ENCODE peak calls at places on chromosomes 16 and 17, in seven cellular contexts. V, E, A, M, I, Q and X are unnamed samples.

GRCh38 chr17:15965510-15965909 is 20.6 kb downstream of the ADORA2B start:
- DNase-seq in V (no peak), E (no peak), A (no peak), M (no peak), I (no peak), Q (no peak), X (no peak)

GRCh38 chr17:48636177-48637018 is 10.2 kb upstream of the HOXB9 start:
- DNase-seq in V (no peak), E (peak), A (peak), M (no peak), I (no peak), Q (peak), X (peak)

GRCh38 chr17:51238253-51238887 is 21.5 kb downstream of the MBTD1 start:
- DNase-seq in V (no peak), E (no peak), A (no peak), M (no peak), I (no peak), Q (no peak), X (no peak)

GRCh38 chr17:68324654-68325336 is 33.5 kb downstream of the ARSG start:
- DNase-seq in V (no peak), E (no peak), A (no peak), M (no peak), I (no peak), Q (no peak), X (no peak)

GRCh38 chr17:56592487-56593072 is 919 bp upstream of the NOG start:
- DNase-seq in V (no peak), E (peak), A (peak), M (no peak), I (peak), Q (peak), X (peak)

GRCh38 chr17:29838961-29839360 is 91.1 kb downstream of the SSH2 start:
- DNase-seq in V (no peak), E (peak), A (no peak), M (peak), I (no peak), Q (no peak), X (no peak)

GRCh38 chr17:28524476-28525415 is 18.6 kb downstream of the FOXN1 start:
- DNase-seq in V (peak), E (peak), A (peak), M (peak), I (no peak), Q (no peak), X (peak)

GRCh38 chr17:77120866-77121265 is 19.9 kb upstream of the SEC14L1 start:
- DNase-seq in V (no peak), E (peak), A (no peak), M (no peak), I (no peak), Q (no peak), X (no peak)

GRCh38 chr16:89048087-89048729 is 45.4 kb upstream of the ACSF3 start:
- DNase-seq in V (no peak), E (no peak), A (no peak), M (no peak), I (no peak), Q (peak), X (no peak)

GRCh38 chr16:68902376-68903345 is 59.3 kb downstream of the TANGO6 start:
- DNase-seq in V (no peak), E (peak), A (peak), M (peak), I (no peak), Q (no peak), X (peak)

GRCh38 chr17:36880506-36880905 is 56.8 kb upstream of the LHX1 start:
- DNase-seq in V (no peak), E (no peak), A (no peak), M (no peak), I (no peak), Q (no peak), X (no peak)

GRCh38 chr17:65173284-65173793 is 36.2 kb downstream of the RGS9 start:
- DNase-seq in V (no peak), E (peak), A (peak), M (peak), I (no peak), Q (peak), X (peak)

GRCh38 chr16:84032458-84033178 is 10.0 kb downstream of the SLC38A8 start:
- DNase-seq in V (no peak), E (no peak), A (no peak), M (no peak), I (no peak), Q (no peak), X (no peak)

GRCh38 chr17:64063766-64064224 is 43.4 kb upstream of the ICAM2 start:
- DNase-seq in V (peak), E (peak), A (peak), M (peak), I (no peak), Q (peak), X (no peak)

GRCh38 chr17:74337834-74338500 is 11.9 kb downstream of the KIF19 start:
- DNase-seq in V (no peak), E (no peak), A (no peak), M (no peak), I (no peak), Q (no peak), X (no peak)

GRCh38 chr17:27577884-27578717 is 52.9 kb upstream of the LGALS9 start:
- DNase-seq in V (no peak), E (peak), A (no peak), M (no peak), I (peak), Q (no peak), X (peak)

GRCh38 chr17:60080545-60080944 is 1.8 kb upstream of the HEATR6 start:
- DNase-seq in V (no peak), E (no peak), A (no peak), M (no peak), I (no peak), Q (no peak), X (no peak)

GRCh38 chr16:49767414-49767813 is 88.5 kb downstream of the ZNF423 start:
- DNase-seq in V (no peak), E (no peak), A (no peak), M (no peak), I (no peak), Q (no peak), X (no peak)

GRCh38 chr16:19809693-19810092 is 75.0 kb downstream of the GPRC5B start:
- DNase-seq in V (no peak), E (no peak), A (no peak), M (no peak), I (no peak), Q (no peak), X (no peak)

GRCh38 chr17:73278465-73279453 is 17.1 kb upstream of the CPSF4L start:
- DNase-seq in V (peak), E (peak), A (peak), M (no peak), I (no peak), Q (no peak), X (peak)

GRCh38 chr17:31830971-31831755 is 27.9 kb downstream of the COPRS start:
- DNase-seq in V (no peak), E (peak), A (no peak), M (peak), I (no peak), Q (no peak), X (peak)

GRCh38 chr17:80487511-80487910 is 11.1 kb upstream of the NPTX1 start:
- DNase-seq in V (no peak), E (no peak), A (no peak), M (no peak), I (no peak), Q (no peak), X (no peak)

GRCh38 chr17:28509784-28510183 is 3.6 kb downstream of the FOXN1 start:
- DNase-seq in V (no peak), E (no peak), A (no peak), M (no peak), I (no peak), Q (no peak), X (no peak)

GRCh38 chr16:58039829-58040495 is 14.4 kb downstream of the MMP15 start:
- DNase-seq in V (no peak), E (no peak), A (no peak), M (no peak), I (no peak), Q (no peak), X (no peak)

GRCh38 chr17:77649717-77650211 is 308.7 kb upstream of the TNRC6C start:
- DNase-seq in V (no peak), E (no peak), A (no peak), M (peak), I (no peak), Q (peak), X (peak)

GRCh38 chr17:41645371-41646063 is 21.1 kb upstream of the KRT17 start:
- DNase-seq in V (no peak), E (peak), A (no peak), M (peak), I (no peak), Q (no peak), X (peak)

GRCh38 chr17:77186141-77186604 is 45.4 kb downstream of the SEC14L1 start:
- DNase-seq in V (no peak), E (no peak), A (no peak), M (no peak), I (no peak), Q (no peak), X (no peak)

GRCh38 chr17:44385287-44386181 is 3.9 kb downstream of the ITGA2B start:
- DNase-seq in V (peak), E (peak), A (peak), M (peak), I (peak), Q (peak), X (peak)

GRCh38 chr17:31802502-31802901 is 56.5 kb downstream of the COPRS start:
- DNase-seq in V (no peak), E (peak), A (peak), M (no peak), I (no peak), Q (no peak), X (no peak)

GRCh38 chr16:53546988-53547391 is 44.0 kb upstream of the AKTIP start:
- DNase-seq in V (no peak), E (peak), A (no peak), M (peak), I (no peak), Q (no peak), X (no peak)
- TF ChIP-seq CTCF in V (peak), E (peak), A (no peak), M (peak), I (no peak), Q (no peak), X (no peak)

GRCh38 chr17:72060084-72060483 is 60.7 kb upstream of the SOX9 start:
- DNase-seq in V (no peak), E (no peak), A (no peak), M (no peak), I (no peak), Q (no peak), X (no peak)

GRCh38 chr17:72053069-72053846 is 67.6 kb upstream of the SOX9 start:
- DNase-seq in V (no peak), E (no peak), A (no peak), M (no peak), I (no peak), Q (no peak), X (no peak)

GRCh38 chr17:72056155-72056554 is 64.7 kb upstream of the SOX9 start:
- DNase-seq in V (no peak), E (no peak), A (no peak), M (no peak), I (no peak), Q (no peak), X (no peak)

DNA sequence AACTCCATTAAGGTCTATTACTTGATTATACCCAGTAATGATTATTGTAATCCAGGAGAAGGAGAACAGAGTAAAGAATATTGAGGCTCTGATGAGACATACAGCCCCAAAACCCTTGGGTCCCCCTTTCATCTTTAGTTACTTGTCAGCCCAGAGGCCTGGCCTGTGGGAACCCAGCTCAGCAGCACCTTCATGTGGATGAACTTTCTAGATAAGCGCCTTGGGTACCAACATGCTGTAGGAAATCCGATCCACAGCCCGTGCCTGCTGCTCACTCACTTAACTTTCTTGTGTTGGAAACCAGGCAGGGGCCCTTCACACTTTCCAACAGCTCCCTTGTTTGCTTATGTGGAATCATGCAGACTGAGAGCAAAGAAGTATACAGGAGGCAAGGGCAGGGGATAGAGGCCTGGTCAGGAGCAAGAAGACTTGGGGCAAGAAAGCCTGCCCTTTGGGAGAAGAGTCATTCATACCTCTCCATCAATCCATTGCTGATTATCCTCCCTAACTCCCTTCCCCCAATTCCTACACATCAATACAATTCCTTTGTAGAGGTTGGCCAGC is 64.0 kb upstream of the SOX9 start:
- DNase-seq in V (no peak), E (no peak), A (no peak), M (no peak), I (no peak), Q (no peak), X (no peak)
- H3K4me3 ChIP-seq in V (no peak), E (no peak), A (no peak), M (no peak), I (no peak), Q (no peak), X (no peak)

DNA sequence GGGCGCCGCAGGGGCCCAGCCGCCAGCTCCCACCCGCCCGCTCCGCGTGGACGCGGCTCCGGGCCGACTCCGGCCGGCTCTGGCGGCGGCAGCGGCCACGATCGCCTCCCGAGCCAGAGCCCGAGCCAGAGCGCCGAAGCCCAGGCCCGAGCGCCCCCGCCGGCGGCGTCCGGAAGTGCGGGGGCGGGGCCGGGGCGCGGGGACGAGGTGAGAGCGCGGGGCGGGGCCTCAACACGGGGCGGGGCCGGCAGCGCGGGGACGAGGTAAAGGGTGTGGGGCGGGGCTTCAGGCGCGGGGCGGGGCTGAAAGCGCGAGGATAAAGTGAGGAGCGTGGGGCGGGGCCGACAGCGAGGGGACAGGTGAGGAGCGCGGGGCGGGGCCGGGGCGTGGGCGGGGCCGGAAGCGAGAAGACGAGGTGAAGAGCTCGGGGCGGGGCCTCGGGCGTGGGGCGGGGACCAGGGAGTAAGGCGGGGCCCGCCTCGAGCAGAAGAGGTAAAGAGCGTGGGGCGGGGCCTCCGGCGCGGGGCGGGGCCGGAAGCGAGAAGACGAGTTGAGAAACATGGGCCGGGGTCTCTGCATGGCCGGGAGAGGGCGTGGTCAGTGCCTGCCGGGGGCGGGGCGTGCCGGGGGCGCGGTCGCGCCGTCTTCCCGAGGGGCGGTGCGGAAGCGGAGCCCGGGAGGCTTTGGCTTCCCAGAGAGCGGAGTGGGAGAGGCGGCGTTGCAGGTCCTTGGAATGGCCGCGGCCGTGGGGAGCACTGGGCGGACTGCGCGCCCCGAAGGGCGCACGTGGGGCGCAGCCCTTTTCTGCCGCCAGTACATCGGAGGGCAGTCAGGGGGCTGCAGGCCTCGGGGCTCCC is at the start of gene AXIN1:
- DNase-seq in V (peak), E (peak), A (peak), M (peak), I (peak), Q (peak), X (peak)
- TF ChIP-seq CTCF in V (peak), E (peak), A (no peak), M (peak), I (peak), Q (peak), X (peak)

DNA sequence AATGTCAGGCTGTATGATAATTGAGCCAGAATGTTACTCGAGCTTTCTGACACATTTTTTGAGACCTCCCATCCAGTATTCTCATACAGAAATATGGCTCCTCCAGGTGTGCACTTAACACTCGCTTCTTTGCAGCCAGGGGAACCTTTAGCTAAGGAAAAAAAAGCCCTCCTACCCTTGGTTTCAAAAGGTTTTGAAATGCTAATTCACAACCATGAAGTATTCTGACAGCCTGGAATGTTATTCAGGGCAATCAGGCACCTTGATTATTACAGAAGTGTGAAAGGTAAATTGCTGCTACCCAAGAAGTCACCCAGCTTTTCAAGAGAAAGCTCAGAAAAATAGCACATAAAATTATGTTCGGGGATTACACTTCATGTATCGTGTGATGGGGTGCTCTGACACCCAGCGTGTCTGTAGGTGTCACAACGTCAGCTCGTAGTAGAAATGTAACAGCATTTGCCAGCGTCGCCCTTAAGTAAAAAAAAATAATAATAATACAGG is 41.1 kb downstream of the NTN1 start:
- DNase-seq in V (no peak), E (no peak), A (no peak), M (no peak), I (no peak), Q (no peak), X (no peak)
- H3K4me3 ChIP-seq in V (no peak), E (no peak), A (no peak), M (no peak), I (no peak), Q (no peak), X (no peak)

DNA sequence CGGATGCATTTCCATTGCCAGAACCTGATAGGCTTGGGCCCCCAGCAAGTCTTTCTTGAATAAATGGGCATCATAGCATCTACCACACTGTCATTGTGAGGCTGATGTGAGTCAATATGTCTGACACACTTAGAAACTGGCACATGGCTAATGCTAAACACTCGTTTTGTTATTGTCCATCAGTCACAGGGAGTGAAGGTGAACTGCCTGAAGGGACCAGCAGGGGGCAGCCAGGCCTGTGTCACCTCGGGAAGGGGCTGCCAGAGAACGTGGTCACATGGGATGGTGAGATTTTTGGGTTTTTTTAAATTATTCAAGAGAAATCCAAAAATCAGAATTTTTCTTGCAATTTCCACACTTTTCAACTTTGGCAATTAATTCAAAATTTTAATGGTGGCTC is 831 bp upstream of the RCVRN start:
- DNase-seq in V (no peak), E (peak), A (no peak), M (no peak), I (peak), Q (peak), X (no peak)
- TF ChIP-seq CTCF in V (peak), E (peak), A (peak), M (peak), I (peak), Q (peak), X (peak)

GRCh38 chr16:86595983-86596605 is 17.7 kb downstream of the FOXL1 start:
- DNase-seq in V (no peak), E (no peak), A (no peak), M (no peak), I (peak), Q (no peak), X (no peak)

GRCh38 chr16:86598607-86599318 is 20.4 kb downstream of the FOXL1 start:
- DNase-seq in V (no peak), E (no peak), A (no peak), M (no peak), I (peak), Q (no peak), X (peak)

GRCh38 chr16:86597880-86598606 is 19.7 kb downstream of the FOXL1 start:
- DNase-seq in V (no peak), E (no peak), A (no peak), M (no peak), I (peak), Q (no peak), X (peak)

GRCh38 chr16:86594712-86595111 is 16.4 kb downstream of the FOXL1 start:
- DNase-seq in V (no peak), E (no peak), A (no peak), M (no peak), I (peak), Q (no peak), X (peak)

GRCh38 chr16:86597126-86597879 is 19.0 kb downstream of the FOXL1 start:
- DNase-seq in V (no peak), E (no peak), A (no peak), M (no peak), I (peak), Q (no peak), X (no peak)
- H3K4me3 ChIP-seq in V (no peak), E (no peak), A (no peak), M (no peak), I (peak), Q (no peak), X (no peak)